ENCODE peak calls at places on chromosomes 5 and 9, in nine cellular contexts. D, E, K, Y, F, T, W, J and L are unnamed samples.

GRCh38 chr5:136080113-136080482 is 51.3 kb downstream of the TGFBI start:
- DNase-seq in D (peak), E (no peak), K (peak), Y (no peak), F (no peak), T (no peak), W (no peak), J (no peak), L (no peak)

GRCh38 chr5:168683247-168683926 is 104.2 kb upstream of the PANK3 start:
- DNase-seq in D (no peak), E (no peak), K (no peak), Y (no peak), F (no peak), T (no peak), W (peak), J (no peak), L (no peak)

GRCh38 chr5:166962470-166962869 is 1329.0 kb upstream of the WWC1 start:
- DNase-seq in D (no peak), E (no peak), K (no peak), Y (no peak), F (no peak), T (no peak), W (no peak), J (no peak), L (no peak)

GRCh38 chr9:120363697-120364096 is 216.3 kb downstream of the CDK5RAP2 start:
- DNase-seq in D (no peak), E (no peak), K (no peak), Y (no peak), F (no peak), T (peak), W (no peak), J (no peak), L (no peak)

GRCh38 chr9:76023715-76024195 is 133.3 kb downstream of the PCSK5 start:
- DNase-seq in D (no peak), E (no peak), K (no peak), Y (no peak), F (peak), T (no peak), W (no peak), J (no peak), L (no peak)

GRCh38 chr5:172115541-172115982 is 72.5 kb downstream of the STK10 start:
- DNase-seq in D (no peak), E (no peak), K (no peak), Y (no peak), F (no peak), T (no peak), W (no peak), J (peak), L (no peak)

GRCh38 chr5:122129332-122129731 is at the start of gene ZNF474:
- DNase-seq in D (peak), E (peak), K (no peak), Y (no peak), F (peak), T (no peak), W (peak), J (no peak), L (peak)

GRCh38 chr5:72441094-72441723 is 66.0 kb downstream of the ZNF366 start:
- DNase-seq in D (no peak), E (peak), K (no peak), Y (no peak), F (peak), T (no peak), W (no peak), J (no peak), L (no peak)

GRCh38 chr9:97980918-97981827 is 2.0 kb upstream of the ANP32B start:
- DNase-seq in D (no peak), E (no peak), K (peak), Y (no peak), F (peak), T (peak), W (no peak), J (peak), L (no peak)

GRCh38 chr9:124442826-124443225 is 7.4 kb upstream of the ADGRD2 start:
- DNase-seq in D (no peak), E (no peak), K (no peak), Y (no peak), F (no peak), T (no peak), W (peak), J (no peak), L (no peak)

GRCh38 chr9:72443855-72444254 is 77.6 kb upstream of the TMC1 start:
- DNase-seq in D (no peak), E (no peak), K (no peak), Y (peak), F (peak), T (no peak), W (no peak), J (no peak), L (no peak)
- TF ChIP-seq CTCF in D (no peak), E (no peak), K (no peak), Y (peak), F (no peak), T (no peak), W (no peak), J (no peak), L (peak)

DNA sequence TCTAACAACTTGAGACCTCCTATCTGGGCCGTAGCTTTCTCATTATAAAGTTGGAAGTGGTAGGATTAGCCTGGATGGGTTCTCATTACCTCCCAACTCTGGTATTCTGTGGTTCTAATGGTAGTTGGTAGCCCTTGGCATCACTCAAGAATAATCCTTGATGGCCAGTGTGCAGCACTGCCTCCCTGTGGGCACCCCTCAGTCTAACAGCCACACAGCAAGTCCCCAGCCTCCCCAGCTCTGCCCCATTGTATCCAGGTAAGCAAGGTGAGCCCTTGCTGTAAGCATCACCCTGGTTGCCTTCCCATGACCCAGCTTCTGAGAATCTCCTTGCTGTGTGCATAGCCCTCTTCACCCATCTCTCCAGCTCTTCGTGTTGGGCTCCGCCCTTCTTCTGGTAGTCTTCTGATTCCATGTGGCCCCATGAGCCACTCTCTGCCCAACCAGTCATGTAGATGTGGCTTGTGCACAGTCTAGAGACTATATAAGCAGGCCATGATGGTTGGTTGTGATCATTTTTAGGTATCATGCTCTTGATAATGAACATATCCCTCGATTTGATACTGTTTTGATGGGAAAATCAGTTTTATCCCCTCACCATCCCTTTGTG is 57.6 kb upstream of the GRHPR start:
- DNase-seq in D (peak), E (no peak), K (no peak), Y (no peak), F (peak), T (no peak), W (no peak), J (peak), L (no peak)
- TF ChIP-seq CTCF in D (peak), E (peak), K (peak), Y (peak), F (peak), T (peak), W (no peak), J (peak), L (peak)

GRCh38 chr9:106713206-106713605 is 149.8 kb upstream of the ZNF462 start:
- DNase-seq in D (no peak), E (no peak), K (no peak), Y (no peak), F (no peak), T (no peak), W (no peak), J (no peak), L (no peak)

GRCh38 chr9:106718996-106719395 is 144.0 kb upstream of the ZNF462 start:
- DNase-seq in D (no peak), E (peak), K (no peak), Y (no peak), F (peak), T (no peak), W (no peak), J (no peak), L (no peak)

GRCh38 chr9:106722051-106722753 is 140.8 kb upstream of the ZNF462 start:
- DNase-seq in D (no peak), E (no peak), K (no peak), Y (no peak), F (no peak), T (no peak), W (no peak), J (no peak), L (no peak)

GRCh38 chr9:106716820-106717219 is 146.1 kb upstream of the ZNF462 start:
- DNase-seq in D (no peak), E (peak), K (no peak), Y (no peak), F (no peak), T (no peak), W (no peak), J (no peak), L (no peak)

DNA sequence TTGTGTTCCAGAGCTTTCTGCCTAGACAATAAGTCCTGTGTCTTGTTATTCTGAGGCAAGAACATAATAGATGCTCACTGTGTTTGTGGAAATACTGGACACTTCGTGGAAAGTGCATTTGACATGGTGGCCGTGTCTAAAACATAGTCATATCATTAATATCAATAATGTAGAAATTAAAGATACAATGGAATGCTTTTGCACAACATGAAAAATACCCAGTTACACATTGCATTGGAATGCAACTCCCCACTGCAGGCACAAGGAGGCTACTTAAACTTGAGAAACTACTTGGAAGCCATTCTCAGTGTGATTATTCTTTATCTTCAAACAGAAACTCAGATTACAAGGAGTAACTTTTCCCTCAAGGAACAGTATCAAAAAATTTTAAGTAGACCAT is 145.3 kb upstream of the ZNF462 start:
- DNase-seq in D (no peak), E (peak), K (no peak), Y (no peak), F (peak), T (no peak), W (no peak), J (no peak), L (no peak)
- TF ChIP-seq CTCF in D (peak), E (no peak), K (no peak), Y (no peak), F (peak), T (no peak), W (no peak), J (no peak), L (no peak)

DNA sequence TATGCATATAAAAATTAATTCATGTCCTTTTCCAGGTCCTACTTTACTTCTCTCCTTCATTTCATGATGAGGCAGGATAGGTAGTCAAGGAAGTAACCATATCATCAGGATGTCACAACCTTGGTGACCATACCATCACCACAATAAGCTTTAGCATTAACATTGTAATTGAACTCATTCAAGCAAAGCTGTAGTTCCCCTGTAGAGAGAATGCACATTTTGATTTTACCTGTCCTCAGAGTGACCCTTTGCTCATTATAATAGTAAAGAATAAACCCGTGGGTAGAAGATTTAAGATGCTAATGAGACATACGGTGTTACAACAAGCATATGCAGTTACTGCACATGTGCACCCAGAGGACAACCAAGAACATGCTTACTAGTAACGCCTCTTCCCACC is 2.3 kb downstream of the IFNA6 start:
- DNase-seq in D (no peak), E (no peak), K (no peak), Y (no peak), F (no peak), T (no peak), W (no peak), J (no peak), L (no peak)
- TF ChIP-seq CTCF in D (no peak), E (no peak), K (no peak), Y (no peak), F (no peak), T (no peak), W (no peak), J (no peak), L (no peak)

DNA sequence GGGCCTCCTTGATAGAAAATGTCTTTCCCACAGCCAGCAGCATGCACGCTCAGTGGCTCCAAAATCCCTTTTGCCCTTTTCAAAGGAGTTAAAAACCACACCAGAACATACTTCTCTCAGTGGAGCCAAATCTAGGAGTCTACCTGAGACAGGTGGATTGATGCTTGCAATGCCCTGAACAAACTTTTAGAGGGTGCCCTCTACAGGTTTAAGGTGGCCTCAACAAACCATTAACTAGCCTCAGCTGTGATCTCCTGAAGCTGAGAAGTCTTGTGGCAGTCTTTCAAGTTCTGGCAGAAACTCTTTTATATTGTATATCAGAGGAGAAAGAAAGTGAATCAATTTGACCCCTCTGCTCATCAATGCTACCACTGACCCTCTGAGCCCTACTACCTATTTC is 125.4 kb downstream of the MED27 start:
- DNase-seq in D (no peak), E (no peak), K (no peak), Y (no peak), F (no peak), T (peak), W (no peak), J (peak), L (no peak)
- TF ChIP-seq CTCF in D (peak), E (peak), K (no peak), Y (peak), F (peak), T (peak), W (no peak), J (peak), L (peak)